ENCODE peak calls at places on chromosomes 2 and 18, in five cellular contexts. Y, L, O, S and Q are unnamed samples.

GRCh38 chr2:46645681-46646162 is 166.4 kb downstream of the TMEM247 start:
- DNase-seq in Y (no peak), L (peak; percentile 92), O (peak; percentile 86), S (no peak), Q (no peak)

GRCh38 chr2:112577756-112578155 is 6.7 kb upstream of the CHCHD5 start:
- DNase-seq in Y (peak; percentile 25), L (peak; percentile 40), O (no peak), S (no peak), Q (no peak)

GRCh38 chr2:61493523-61493942 is 22.6 kb upstream of the USP34 start:
- DNase-seq in Y (no peak), L (peak; percentile 69), O (no peak), S (peak; percentile 12), Q (no peak)

GRCh38 chr18:8374652-8375051 is 234.6 kb upstream of the RAB12 start:
- DNase-seq in Y (no peak), L (no peak), O (no peak), S (no peak), Q (no peak)

GRCh38 chr18:34117319-34117718 is 107.4 kb downstream of the NOL4 start:
- DNase-seq in Y (no peak), L (no peak), O (no peak), S (no peak), Q (no peak)

GRCh38 chr2:241238693-241239198 is 50.3 kb downstream of the ANO7 start:
- DNase-seq in Y (no peak), L (no peak), O (no peak), S (no peak), Q (no peak)

GRCh38 chr18:76390452-76391035 is 104.5 kb downstream of the ZNF516 start:
- DNase-seq in Y (no peak), L (no peak), O (no peak), S (no peak), Q (peak; percentile 40)

GRCh38 chr18:73007195-73007934 is 139.6 kb upstream of the NETO1 start:
- DNase-seq in Y (no peak), L (no peak), O (peak; percentile 36), S (no peak), Q (no peak)

GRCh38 chr2:136022747-136023146 is 37.3 kb upstream of the DARS1 start:
- DNase-seq in Y (no peak), L (peak; percentile 46), O (no peak), S (no peak), Q (no peak)

GRCh38 chr18:13549879-13550231 is 176.5 kb downstream of the FAM210A start:
- DNase-seq in Y (no peak), L (no peak), O (no peak), S (no peak), Q (no peak)

GRCh38 chr18:74390900-74391299 is 66.2 kb downstream of the DIPK1C start:
- DNase-seq in Y (no peak), L (no peak), O (no peak), S (no peak), Q (no peak)

GRCh38 chr18:54802686-54803395 is 25.4 kb upstream of the RAB27B start:
- DNase-seq in Y (no peak), L (no peak), O (no peak), S (no peak), Q (no peak)

GRCh38 chr18:55838841-55839240 is 250.8 kb upstream of the TCF4 start:
- DNase-seq in Y (no peak), L (peak; percentile 47), O (no peak), S (no peak), Q (no peak)

GRCh38 chr2:182553483-182553882 is 126.6 kb upstream of the PDE1A start:
- DNase-seq in Y (no peak), L (no peak), O (no peak), S (no peak), Q (no peak)

GRCh38 chr2:74293191-74294065 is 49.8 kb downstream of the SLC4A5 start:
- DNase-seq in Y (no peak), L (no peak), O (no peak), S (no peak), Q (no peak)

GRCh38 chr2:46118656-46119338 is 178.4 kb upstream of the EPAS1 start:
- DNase-seq in Y (no peak), L (peak; percentile 87), O (no peak), S (no peak), Q (no peak)

GRCh38 chr2:59567115-59567514 is 986.3 kb downstream of the BCL11A start:
- DNase-seq in Y (no peak), L (no peak), O (no peak), S (no peak), Q (no peak)

GRCh38 chr2:163459986-163460385 is 275.8 kb downstream of the FIGN start:
- DNase-seq in Y (no peak), L (no peak), O (no peak), S (no peak), Q (no peak)

GRCh38 chr2:40434638-40435296 is 17.1 kb downstream of the SLC8A1 start:
- DNase-seq in Y (peak; percentile 97), L (peak; percentile 95), O (peak; percentile 59), S (no peak), Q (no peak)

GRCh38 chr2:18704224-18704623 is 114.9 kb upstream of the NT5C1B start:
- DNase-seq in Y (no peak), L (peak; percentile 14), O (no peak), S (no peak), Q (no peak)

GRCh38 chr2:54524236-54524991 is 68.3 kb downstream of the SPTBN1 start:
- DNase-seq in Y (peak; percentile 13), L (peak; percentile 64), O (no peak), S (peak; percentile 46), Q (no peak)

GRCh38 chr18:24118750-24119577 is 19.9 kb upstream of the CABYR start:
- DNase-seq in Y (peak; percentile 75), L (peak; percentile 82), O (peak; percentile 31), S (peak; percentile 89), Q (peak; percentile 36)

GRCh38 chr2:25103287-25103871 is 61.5 kb downstream of the EFR3B start:
- DNase-seq in Y (peak; percentile 62), L (peak; percentile 81), O (peak; percentile 63), S (no peak), Q (no peak)

GRCh38 chr2:217953011-217953481 is 49.7 kb downstream of the TNS1 start:
- DNase-seq in Y (no peak), L (peak; percentile 46), O (no peak), S (no peak), Q (no peak)